ENCODE peak calls at places on chromosomes 4 and X, in five cellular contexts. L is AG09309, S is adrenal gland, P is AG10803, W is left lung. X is an unnamed sample.

GRCh38 chr4:113278324-113278934 is 229.0 kb downstream of the ANK2 start:
- DNase-seq in L (no peak), P (peak; percentile 79), W (peak; percentile 50), S (peak; percentile 73), X (peak; percentile 38)

GRCh38 chr4:27176400-27176799 is 315.8 kb downstream of the STIM2 start:
- DNase-seq in W (no peak), P (peak; percentile 39), L (peak; percentile 48), S (no peak), X (no peak)

GRCh38 chr4:113209652-113210320 is 160.3 kb downstream of the ANK2 start:
- DNase-seq in L (no peak), P (no peak), W (no peak), S (no peak), X (no peak)

GRCh38 chr4:76984127-76984526 is 34.6 kb downstream of the SEPTIN11 start:
- DNase-seq in P (peak; percentile 74), L (no peak), W (no peak), S (no peak), X (no peak)

GRCh38 chr4:48133668-48134444 is at the start of gene TXK:
- DNase-seq in L (no peak), W (no peak), S (no peak), P (peak; percentile 4), X (no peak)

GRCh38 chr4:117134386-117134785 is 49.0 kb upstream of the TRAM1L1 start:
- DNase-seq in L (no peak), S (no peak), P (peak; percentile 10), W (no peak), X (no peak)

GRCh38 chr4:93764647-93765246 is 63.8 kb upstream of the ATOH1 start:
- DNase-seq in L (peak; percentile 1), S (no peak), W (no peak), P (peak; percentile 26), X (no peak)

GRCh38 chr4:120509222-120509621 is 413.3 kb downstream of the PRDM5 start:
- DNase-seq in L (no peak), W (no peak), S (no peak), P (no peak), X (no peak)

GRCh38 chr4:186808635-186809018 is 85.0 kb upstream of the FAT1 start:
- DNase-seq in S (no peak), W (peak; percentile 38), P (peak; percentile 72), L (peak; percentile 78), X (peak; percentile 75)

GRCh38 chrX:7117587-7117986 is 29.9 kb upstream of the STS start:
- DNase-seq in P (no peak), W (no peak), S (no peak), L (no peak), X (no peak)

GRCh38 chr4:100295792-100296191 is 105.5 kb upstream of the DDIT4L start:
- DNase-seq in P (peak; percentile 74), S (no peak), W (no peak), L (no peak), X (no peak)

GRCh38 chrX:134525086-134525792 is 65.3 kb downstream of the HPRT1 start:
- DNase-seq in S (no peak), W (no peak), P (no peak), L (no peak), X (no peak)

GRCh38 chrX:118963159-118963558 is 11.3 kb upstream of the LONRF3 start:
- DNase-seq in L (no peak), W (no peak), S (no peak), P (no peak), X (no peak)

GRCh38 chr4:48780867-48781219 is 764 bp upstream of the FRYL start:
- DNase-seq in W (peak; percentile 35), L (no peak), P (no peak), S (peak; percentile 74), X (no peak)

GRCh38 chr4:153555730-153556440 is 89.7 kb downstream of the TMEM131L start:
- DNase-seq in S (peak; percentile 76), L (no peak), W (peak; percentile 46), P (peak; percentile 71), X (peak; percentile 70)

GRCh38 chr4:121791481-121791880 is 9.6 kb upstream of the EXOSC9 start:
- DNase-seq in P (peak; percentile 91), S (no peak), L (peak; percentile 77), W (no peak), X (no peak)

GRCh38 chrX:121254336-121254735 is 206.9 kb downstream of the GLUD2 start:
- DNase-seq in W (no peak), L (no peak), S (no peak), P (no peak), X (no peak)

GRCh38 chr4:66840178-66840577 is 705.1 kb downstream of the CENPC start:
- DNase-seq in S (no peak), L (no peak), W (no peak), P (no peak), X (no peak)

GRCh38 chrX:52078133-52078532 is 9.2 kb upstream of the MAGED4B start:
- DNase-seq in S (no peak), P (no peak), W (no peak), L (no peak), X (no peak)

GRCh38 chrX:100647095-100647494 is 3.1 kb downstream of the SRPX2 start:
- DNase-seq in W (no peak), P (peak; percentile 75), L (no peak), S (no peak), X (no peak)

GRCh38 chr4:156497486-156497885 is 474.1 kb downstream of the PDGFC start:
- DNase-seq in W (no peak), P (no peak), L (no peak), S (no peak), X (no peak)

GRCh38 chr4:184807797-184808718 is 17.7 kb downstream of the ACSL1 start:
- DNase-seq in P (peak; percentile 54), S (peak; percentile 52), W (no peak), L (no peak), X (peak; percentile 69)

GRCh38 chrX:47562615-47563243 is 1.7 kb downstream of the ARAF start:
- DNase-seq in L (no peak), P (no peak), S (no peak), W (no peak), X (no peak)
- H3K4me3 ChIP-seq in L (no peak overlapping the region), P (peak overlapping the region; percentile 12), S (no peak overlapping the region), W (peak overlapping the region; percentile 56), X (no peak overlapping the region)

GRCh38 chrX:149185087-149185486 is 320.0 kb downstream of the IDS start:
- DNase-seq in S (no peak), P (peak; percentile 1), L (no peak), W (no peak), X (peak; percentile 14)
- H3K4me3 ChIP-seq in S (no peak overlapping the region), P (no peak overlapping the region), L (no peak overlapping the region), W (no peak overlapping the region), X (no peak overlapping the region)

DNA sequence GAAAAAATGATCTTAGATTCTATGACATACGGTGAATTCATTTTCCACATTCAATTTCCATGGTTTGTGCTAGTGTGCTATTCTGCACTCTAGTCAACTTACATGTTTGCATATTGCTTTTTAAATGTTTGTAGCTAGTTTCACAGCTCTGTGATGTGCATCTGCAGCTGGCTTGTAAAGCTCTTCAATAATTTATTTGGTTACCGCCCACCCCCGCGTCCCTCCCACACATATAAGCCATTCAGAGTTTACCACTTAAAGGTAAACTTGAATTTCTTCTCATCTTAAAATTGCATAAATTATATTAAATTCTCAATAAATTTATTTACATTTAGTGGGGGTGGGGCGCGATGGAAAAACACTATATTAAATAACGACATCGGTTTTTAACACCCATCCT is 291 bp upstream of the NBDY start:
- DNase-seq in P (no peak), L (no peak), S (peak; percentile 57), W (no peak), X (peak; percentile 16)
- H3K4me3 ChIP-seq in P (peak overlapping the region; percentile 72), L (peak overlapping the region; percentile 67), S (peak overlapping the region; percentile 65), W (peak overlapping the region; percentile 54), X (peak overlapping the region; percentile 63)

GRCh38 chrX:1452497-1453389 is at the start of gene ASMTL:
- DNase-seq in P (peak; percentile 97), L (peak; percentile 96), W (peak; percentile 100), S (peak; percentile 100), X (peak; percentile 99)

GRCh38 chrX:1453390-1453783 is 678 bp upstream of the ASMTL start:
- DNase-seq in W (no peak), P (no peak), L (no peak), S (no peak), X (no peak)

GRCh38 chrX:1455948-1456280 is 3.2 kb upstream of the ASMTL start:
- DNase-seq in L (no peak), W (no peak), S (no peak), P (no peak), X (no peak)

GRCh38 chrX:1451676-1452496 is 823 bp downstream of the ASMTL start:
- DNase-seq in W (peak; percentile 44), S (peak; percentile 65), P (no peak), L (no peak), X (no peak)

GRCh38 chrX:1453951-1454785 is 1.5 kb upstream of the ASMTL start:
- DNase-seq in W (peak; percentile 87), P (peak; percentile 66), S (peak; percentile 94), L (peak; percentile 17), X (peak; percentile 83)
- H3K4me3 ChIP-seq in W (peak overlapping the region; percentile 61), P (peak overlapping the region; percentile 51), S (peak overlapping the region; percentile 73), L (peak overlapping the region; percentile 72), X (peak overlapping the region; percentile 31)

DNA sequence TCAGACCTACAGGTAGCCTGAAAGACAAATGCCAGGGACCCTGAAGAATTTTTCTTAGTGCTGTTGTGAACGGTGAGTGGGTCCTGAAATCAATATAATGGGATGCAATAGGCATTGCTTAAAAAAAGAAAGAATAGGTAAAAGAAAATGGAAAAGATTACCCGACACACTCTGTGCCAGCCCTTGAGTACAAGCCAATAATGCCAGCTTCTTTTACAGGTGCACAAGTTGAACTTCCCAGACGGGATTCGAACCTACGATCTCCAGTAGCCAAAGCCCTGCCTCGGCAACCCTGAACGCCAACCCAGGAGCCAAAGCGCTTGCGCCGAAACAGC is 24.7 kb upstream of the GLOD5 start:
- DNase-seq in L (no peak), P (no peak), W (no peak), S (no peak), X (no peak)
- H3K4me3 ChIP-seq in L (peak overlapping the region; percentile 16), P (peak overlapping the region; percentile 50), W (peak overlapping the region; percentile 51), S (peak overlapping the region; percentile 20), X (peak overlapping the region; percentile 84)

DNA sequence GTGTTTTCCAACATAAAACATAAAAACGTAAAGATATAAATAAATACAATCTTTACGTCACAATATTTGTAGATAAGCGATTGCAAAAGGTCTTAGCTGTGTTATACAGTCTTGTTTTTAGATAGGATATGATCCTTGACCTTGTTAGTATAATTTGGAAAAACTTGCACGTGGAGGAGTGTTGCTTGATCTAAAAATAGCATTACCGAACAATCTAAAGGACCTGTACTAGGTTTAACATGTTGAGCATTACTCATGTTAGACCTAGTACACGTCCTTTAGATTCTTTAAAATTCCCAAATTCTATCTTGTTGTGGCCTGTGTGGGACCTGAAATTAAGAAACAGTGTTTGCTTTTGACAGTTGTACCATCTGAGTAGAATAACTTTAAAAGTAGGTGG is 1.7 kb downstream of the METAP1 start:
- DNase-seq in S (no peak), L (no peak), P (no peak), W (no peak), X (no peak)
- H3K4me3 ChIP-seq in S (no peak overlapping the region), L (no peak overlapping the region), P (no peak overlapping the region), W (peak overlapping the region; percentile 97), X (peak overlapping the region; percentile 85)